ENCODE peak calls at places on chromosomes 13 and 19, in four cellular contexts. B, Y, F and L are unnamed samples.

GRCh38 chr13:39881383-39881782 is 225.9 kb downstream of the COG6 start:
- DNase-seq in B (no peak), F (no peak), Y (no peak), L (no peak)

GRCh38 chr19:13015361-13016231 is 20.3 kb downstream of the NFIX start:
- DNase-seq in F (no peak), B (no peak), Y (peak), L (no peak)

GRCh38 chr13:35159041-35159440 is 217.0 kb downstream of the NBEA start:
- DNase-seq in Y (no peak), F (no peak), B (no peak), L (no peak)

GRCh38 chr13:51317262-51317661 is 22.2 kb upstream of the SERPINE3 start:
- DNase-seq in B (no peak), Y (no peak), F (no peak), L (no peak)

GRCh38 chr13:48001127-48001881 is at the start of gene SUCLA2:
- DNase-seq in B (peak), Y (peak), F (peak), L (peak)

GRCh38 chr19:35090160-35090794 is 25.3 kb upstream of the FXYD3 start:
- DNase-seq in F (peak), Y (peak), B (peak), L (no peak)

GRCh38 chr13:48859168-48860105 is 116.3 kb upstream of the FNDC3A start:
- DNase-seq in F (no peak), Y (no peak), B (no peak), L (no peak)

GRCh38 chr19:17775991-17776803 is 18.7 kb upstream of the B3GNT3 start:
- DNase-seq in Y (peak), B (no peak), F (no peak), L (no peak)

GRCh38 chr13:21402586-21403307 is 56.4 kb downstream of the ZDHHC20 start:
- DNase-seq in B (no peak), F (no peak), Y (no peak), L (no peak)

GRCh38 chr13:72643339-72643989 is 84.0 kb downstream of the MZT1 start:
- DNase-seq in Y (peak), B (no peak), F (peak), L (no peak)

GRCh38 chr13:85724554-85725432 is 74.4 kb downstream of the SLITRK6 start:
- DNase-seq in Y (no peak), B (no peak), F (no peak), L (no peak)

GRCh38 chr13:46086985-46087384 is 17.8 kb downstream of the CPB2 start:
- DNase-seq in F (no peak), B (no peak), Y (no peak), L (no peak)

GRCh38 chr19:1068111-1069001 is 1.4 kb downstream of the ARHGAP45 start:
- DNase-seq in Y (peak), B (no peak), F (peak), L (no peak)

GRCh38 chr13:42028113-42028799 is 20.2 kb upstream of the DGKH start:
- DNase-seq in Y (no peak), B (no peak), F (no peak), L (no peak)

GRCh38 chr13:30119476-30119875 is 187.9 kb downstream of the KATNAL1 start:
- DNase-seq in F (no peak), B (no peak), Y (no peak), L (no peak)

GRCh38 chr13:74062933-74063332 is 71.3 kb downstream of the KLF12 start:
- DNase-seq in Y (peak), B (no peak), F (no peak), L (no peak)

GRCh38 chr19:7681336-7682174 is 922 bp downstream of the TRAPPC5 start:
- DNase-seq in B (peak), F (peak), Y (peak), L (no peak)

GRCh38 chr19:16649734-16650133 is 10.2 kb downstream of the SMIM7 start:
- DNase-seq in Y (no peak), F (no peak), B (no peak), L (no peak)

GRCh38 chr19:15180451-15181390 is 20.1 kb downstream of the NOTCH3 start:
- DNase-seq in B (no peak), Y (no peak), F (no peak), L (peak)

GRCh38 chr13:113804017-113804702 is 45.1 kb downstream of the TMEM255B start:
- DNase-seq in F (no peak), Y (no peak), B (no peak), L (no peak)

GRCh38 chr13:79528759-79529191 is 47.8 kb downstream of the NDFIP2 start:
- DNase-seq in Y (no peak), F (no peak), B (no peak), L (no peak)

GRCh38 chr19:49019242-49019932 is 2.5 kb upstream of the LHB start:
- DNase-seq in F (peak), B (no peak), Y (peak), L (no peak)

GRCh38 chr19:15260939-15261338 is 28.7 kb upstream of the EPHX3 start:
- DNase-seq in F (no peak), B (no peak), Y (no peak), L (no peak)

GRCh38 chr19:30871979-30872378 is 477.3 kb downstream of the TSHZ3 start:
- DNase-seq in B (no peak), Y (no peak), F (no peak), L (no peak)

GRCh38 chr19:47284324-47284899 is 9.7 kb downstream of the INAFM1 start:
- DNase-seq in F (no peak), B (peak), Y (peak), L (no peak)

GRCh38 chr13:42906257-42906656 is 85.8 kb downstream of the EPSTI1 start:
- DNase-seq in B (no peak), F (no peak), Y (no peak), L (no peak)

GRCh38 chr19:17441241-17442135 is 7.0 kb downstream of the TMEM221 start:
- DNase-seq in B (peak), Y (no peak), F (no peak), L (no peak)

GRCh38 chr13:44238011-44238421 is 135.6 kb upstream of the SERP2 start:
- DNase-seq in F (no peak), Y (no peak), B (no peak), L (no peak)

GRCh38 chr19:13842294-13843103 is 34.4 kb upstream of the NANOS3 start:
- DNase-seq in B (peak), F (peak), Y (peak), L (no peak)

GRCh38 chr13:87661471-87661870 is 9.7 kb upstream of the SLITRK5 start:
- DNase-seq in F (no peak), B (no peak), Y (no peak), L (no peak)

GRCh38 chr13:46181799-46182490 is at the start of gene LCP1:
- DNase-seq in B (peak), Y (peak), F (peak), L (no peak)

GRCh38 chr13:67075239-67075638 is 154.9 kb downstream of the PCDH9 start:
- DNase-seq in Y (no peak), F (no peak), B (no peak), L (no peak)

GRCh38 chr19:5572556-5573286 is 5.0 kb upstream of the TINCR start:
- DNase-seq in B (no peak), Y (no peak), F (no peak), L (no peak)

GRCh38 chr13:112060431-112060830 is 6.5 kb upstream of the SOX1 start:
- DNase-seq in B (no peak), Y (no peak), F (no peak), L (no peak)

GRCh38 chr19:35521124-35521743 is 6.9 kb downstream of the SBSN start:
- DNase-seq in B (no peak), Y (no peak), F (no peak), L (no peak)